ENCODE peak calls at places on chromosomes 7 and 10, in eight cellular contexts. N is brain microvascular endothelial cell, G is left lung, B is AG04449, J is BJ, P is PC-3, V is right atrium auricular region, O is GM10248. C is an unnamed sample.

GRCh38 chr10:52443419-52444388 is 129.6 kb downstream of the DKK1 start:
- DNase-seq in V (no peak), G (no peak), B (peak; percentile 65), N (peak; percentile 59), J (peak; percentile 90), O (no peak), P (peak; percentile 100), C (peak; percentile 95)

GRCh38 chr10:101228682-101229274 is 485 bp downstream of the LBX1 start:
- DNase-seq in B (no peak), J (no peak), N (no peak), G (no peak), V (no peak), O (no peak), P (no peak), C (no peak)

GRCh38 chr10:132684164-132684891 is 101.6 kb downstream of the NKX6-2 start:
- DNase-seq in J (no peak), V (no peak), G (no peak), P (peak; percentile 72), O (no peak), B (no peak), N (peak; percentile 62), C (no peak)

GRCh38 chr7:46786221-46786951 is 795.5 kb downstream of the TNS3 start:
- DNase-seq in V (no peak), O (no peak), N (peak; percentile 60), J (peak; percentile 39), P (peak; percentile 96), G (no peak), B (peak; percentile 57), C (no peak)

GRCh38 chr7:47631711-47632110 is 49.8 kb upstream of the TNS3 start:
- DNase-seq in O (no peak), B (no peak), N (no peak), J (no peak), P (no peak), V (no peak), G (no peak), C (no peak)

GRCh38 chr10:21184216-21184615 is 287.1 kb upstream of the NEBL start:
- DNase-seq in N (peak; percentile 52), G (no peak), V (no peak), P (peak; percentile 75), J (no peak), O (no peak), B (no peak), C (peak; percentile 77)

GRCh38 chr10:80945267-80945880 is 407.7 kb downstream of the SH2D4B start:
- DNase-seq in G (no peak), N (no peak), V (no peak), O (peak; percentile 10), P (no peak), B (no peak), J (no peak), C (no peak)

GRCh38 chr7:109376576-109376975 is 806.9 kb downstream of the DNAJB9 start:
- DNase-seq in N (no peak), P (peak; percentile 10), B (no peak), J (no peak), G (no peak), O (no peak), V (no peak), C (peak; percentile 0)

GRCh38 chr10:128976886-128977285 is 490.2 kb upstream of the MGMT start:
- DNase-seq in O (no peak), V (no peak), B (no peak), J (no peak), P (no peak), N (no peak), G (peak; percentile 43), C (no peak)

GRCh38 chr7:6284055-6284400 is 11.6 kb upstream of the CYTH3 start:
- DNase-seq in B (no peak), P (peak; percentile 86), N (peak; percentile 80), G (no peak), O (no peak), J (no peak), V (no peak), C (peak; percentile 43)

GRCh38 chr10:122112625-122113160 is 123.7 kb downstream of the TACC2 start:
- DNase-seq in B (peak; percentile 57), P (peak; percentile 86), V (peak; percentile 94), N (peak; percentile 90), O (peak; percentile 29), J (peak; percentile 85), G (peak; percentile 92), C (peak; percentile 97)

GRCh38 chr7:19118896-19119301 is 1.5 kb upstream of the TWIST1 start:
- DNase-seq in O (no peak), G (no peak), P (no peak), N (no peak), J (no peak), B (no peak), V (peak; percentile 59), C (no peak)

DNA sequence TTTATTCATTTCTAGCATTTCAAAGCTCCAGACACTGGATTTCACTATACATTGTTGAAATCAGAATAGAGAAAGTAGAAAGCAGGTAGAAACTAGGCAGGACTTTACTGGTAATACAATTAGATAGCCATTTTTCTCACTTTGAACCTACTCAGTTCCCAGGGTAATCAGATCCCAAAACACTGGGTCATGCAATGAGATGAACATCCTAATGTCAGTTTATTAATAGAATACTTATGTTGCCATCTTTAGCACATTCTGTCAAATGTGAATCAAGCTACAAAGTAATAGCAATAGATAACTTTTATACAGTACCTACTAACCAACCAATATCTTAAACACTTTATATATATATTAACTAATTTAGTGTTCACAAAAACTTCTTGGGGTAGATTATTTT is 154.0 kb upstream of the KAT6B start:
- DNase-seq in G (no peak), B (no peak), V (no peak), J (no peak), P (no peak), N (no peak), O (no peak), C (no peak)
- TF ChIP-seq CTCF in G (no peak), B (no peak), V (no peak), J (no peak), P (no peak), N (no peak), O (no peak), C (no peak)

GRCh38 chr7:53743697-53744096 is 708.3 kb downstream of the POM121L12 start:
- DNase-seq in O (no peak), J (no peak), P (no peak), V (no peak), B (no peak), N (no peak), G (no peak), C (no peak)

GRCh38 chr7:53740971-53741370 is 705.5 kb downstream of the POM121L12 start:
- DNase-seq in B (no peak), N (no peak), G (peak; percentile 28), P (no peak), V (no peak), O (no peak), J (no peak), C (no peak)

DNA sequence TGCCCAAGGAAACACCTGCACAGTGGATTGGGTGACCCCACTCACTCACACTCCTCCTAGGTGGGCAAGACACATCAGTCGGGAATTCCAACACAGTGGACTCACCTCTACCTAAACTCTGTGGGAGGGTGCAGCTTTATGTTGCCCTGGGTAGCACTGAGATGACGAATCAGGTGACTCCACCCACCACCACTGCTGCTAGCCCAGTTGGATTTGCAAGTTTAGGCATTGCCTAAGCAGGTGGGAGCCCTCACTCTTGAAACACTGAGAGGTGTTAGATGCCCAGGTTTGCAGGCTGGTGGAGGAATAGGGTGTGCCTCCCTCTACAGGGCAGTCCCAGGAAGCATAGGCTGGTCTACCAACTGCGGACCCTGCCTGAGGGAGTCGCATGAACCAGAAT is 708.9 kb downstream of the POM121L12 start:
- DNase-seq in P (no peak), O (no peak), N (no peak), G (no peak), J (no peak), B (no peak), V (no peak), C (no peak)
- TF ChIP-seq CTCF in P (no peak), O (no peak), N (no peak), G (no peak), J (no peak), B (no peak), V (no peak), C (no peak)

GRCh38 chr10:106399112-106399511 is 765.4 kb downstream of the SORCS1 start:
- DNase-seq in O (no peak), G (no peak), N (no peak), V (no peak), P (no peak), J (no peak), B (no peak), C (no peak)

GRCh38 chr10:106402455-106402854 is 762.1 kb downstream of the SORCS1 start:
- DNase-seq in B (no peak), P (no peak), N (no peak), O (no peak), J (no peak), V (no peak), G (no peak), C (no peak)

GRCh38 chr10:106401967-106402366 is 762.5 kb downstream of the SORCS1 start:
- DNase-seq in J (no peak), G (no peak), B (no peak), V (no peak), P (no peak), N (no peak), O (no peak), C (no peak)

GRCh38 chr10:106396192-106396591 is 768.3 kb downstream of the SORCS1 start:
- DNase-seq in N (no peak), O (no peak), G (no peak), V (no peak), J (no peak), P (no peak), B (no peak), C (no peak)

DNA sequence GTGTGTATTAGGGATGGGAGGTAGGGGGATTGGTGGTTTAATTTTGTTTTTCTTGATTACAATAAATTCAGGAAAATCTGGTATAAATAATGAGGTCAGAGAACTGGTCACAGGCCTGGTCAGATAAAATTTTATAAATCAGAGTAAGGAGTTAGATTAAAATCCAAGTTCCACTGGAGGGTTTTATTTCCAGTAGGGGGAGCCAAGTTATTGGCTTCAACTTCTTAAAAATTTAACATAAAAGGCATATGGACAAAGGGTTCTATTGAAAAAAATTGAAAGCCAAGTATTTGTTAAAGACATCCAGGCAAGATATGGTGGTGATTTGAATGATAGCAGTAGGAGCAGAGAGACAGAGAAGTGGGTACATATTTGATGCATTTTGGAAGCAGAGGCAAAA is 763.3 kb downstream of the SORCS1 start:
- DNase-seq in N (no peak), O (no peak), J (no peak), P (peak; percentile 63), G (no peak), B (no peak), V (no peak), C (peak; percentile 34)
- TF ChIP-seq CTCF in N (no peak), O (no peak), J (peak; percentile 49), P (peak; percentile 70), G (no peak), B (no peak), V (no peak), C (peak; percentile 39)

DNA sequence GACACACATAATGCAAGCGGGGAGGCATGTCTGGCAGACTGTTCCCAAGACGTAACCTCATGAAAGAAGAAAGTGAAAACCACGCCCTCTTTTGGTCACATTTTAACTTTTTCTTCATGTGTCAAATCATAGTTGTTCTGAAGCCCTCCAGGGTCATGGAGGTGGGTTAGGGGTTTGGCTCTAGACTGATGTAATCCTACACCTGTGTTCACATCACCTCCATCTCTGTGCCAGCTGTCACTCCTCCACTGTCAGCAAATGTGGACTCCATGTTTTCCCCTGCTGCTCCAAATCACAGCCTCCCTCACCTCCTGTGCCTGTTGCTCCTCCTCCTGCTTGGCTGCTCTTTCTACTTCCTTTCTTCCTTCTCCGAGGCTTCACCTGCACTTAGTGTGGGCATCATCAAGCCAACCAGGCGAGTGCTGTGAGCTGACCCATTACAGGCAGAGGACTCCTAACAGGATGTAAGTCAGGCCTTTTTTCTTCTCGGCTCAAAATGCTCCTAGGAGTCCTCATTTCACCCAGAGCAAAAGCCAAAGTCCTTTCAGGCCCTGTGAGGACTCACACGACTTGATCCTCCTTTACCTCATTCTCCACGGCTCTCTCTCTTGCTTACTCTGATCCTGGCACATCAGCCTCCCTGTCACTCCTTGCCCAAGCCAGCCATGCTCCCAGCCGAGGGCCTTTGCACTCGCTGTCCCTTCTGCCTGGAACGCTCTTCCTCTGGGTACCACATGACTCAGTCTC is 66.4 kb upstream of the IFRD1 start:
- DNase-seq in V (no peak), N (no peak), G (no peak), J (no peak), B (no peak), P (peak; percentile 45), O (no peak), C (peak; percentile 49)
- TF ChIP-seq CTCF in V (no peak), N (no peak), G (no peak), J (no peak), B (no peak), P (peak; percentile 47), O (peak; percentile 2), C (no peak)